ENCODE peak calls at places on chromosomes 5 and 9, in seven cellular contexts. One of them, this sample, is unnamed.

GRCh38 chr5:147403659-147404640 is 105.9 kb downstream of the DPYSL3 start:
- DNase-seq in dorsolateral prefrontal cortex: peak; percentile 57
- DNase-seq in mesothelial cell of epicardium: no peak
- DNase-seq in GM23338: no peak
- DNase-seq in fibroblast of mammary gland: peak; percentile 98
- DNase-seq in fibroblast of lung: peak; percentile 99
- DNase-seq in GM10248: peak; percentile 53
- DNase-seq in this sample: peak; percentile 31

GRCh38 chr9:13603916-13604315 is 324.4 kb upstream of the MPDZ start:
- DNase-seq in GM23338: no peak
- DNase-seq in fibroblast of mammary gland: no peak
- DNase-seq in fibroblast of lung: no peak
- DNase-seq in mesothelial cell of epicardium: no peak
- DNase-seq in GM10248: no peak
- DNase-seq in dorsolateral prefrontal cortex: no peak
- DNase-seq in this sample: no peak

GRCh38 chr5:161411156-161411555 is 135.4 kb downstream of the GABRB2 start:
- DNase-seq in fibroblast of lung: no peak
- DNase-seq in GM23338: no peak
- DNase-seq in dorsolateral prefrontal cortex: no peak
- DNase-seq in fibroblast of mammary gland: peak; percentile 10
- DNase-seq in GM10248: no peak
- DNase-seq in mesothelial cell of epicardium: no peak
- DNase-seq in this sample: no peak

GRCh38 chr9:99140685-99141314 is 35.9 kb downstream of the TGFBR1 start:
- DNase-seq in GM23338: peak; percentile 75
- DNase-seq in mesothelial cell of epicardium: no peak
- DNase-seq in GM10248: peak; percentile 50
- DNase-seq in dorsolateral prefrontal cortex: peak; percentile 21
- DNase-seq in fibroblast of mammary gland: peak; percentile 70
- DNase-seq in fibroblast of lung: peak; percentile 76
- DNase-seq in this sample: peak; percentile 52

GRCh38 chr9:129750010-129750409 is 2.8 kb downstream of the PTGES start:
- DNase-seq in dorsolateral prefrontal cortex: no peak
- DNase-seq in fibroblast of mammary gland: peak; percentile 84
- DNase-seq in mesothelial cell of epicardium: no peak
- DNase-seq in GM10248: no peak
- DNase-seq in GM23338: no peak
- DNase-seq in fibroblast of lung: no peak
- DNase-seq in this sample: no peak

GRCh38 chr9:122816163-122816867 is 12.1 kb downstream of the PDCL start:
- DNase-seq in GM10248: no peak
- DNase-seq in fibroblast of mammary gland: no peak
- DNase-seq in mesothelial cell of epicardium: no peak
- DNase-seq in fibroblast of lung: no peak
- DNase-seq in GM23338: no peak
- DNase-seq in dorsolateral prefrontal cortex: no peak
- DNase-seq in this sample: no peak

GRCh38 chr9:134566936-134567335 is 74.7 kb upstream of the COL5A1 start:
- DNase-seq in fibroblast of mammary gland: no peak
- DNase-seq in mesothelial cell of epicardium: no peak
- DNase-seq in fibroblast of lung: no peak
- DNase-seq in dorsolateral prefrontal cortex: no peak
- DNase-seq in GM23338: no peak
- DNase-seq in GM10248: no peak
- DNase-seq in this sample: no peak

GRCh38 chr5:140239939-140240700 is 62.8 kb downstream of the PFDN1 start:
- DNase-seq in fibroblast of lung: peak; percentile 65
- DNase-seq in fibroblast of mammary gland: peak; percentile 65
- DNase-seq in GM23338: peak; percentile 94
- DNase-seq in GM10248: peak; percentile 79
- DNase-seq in mesothelial cell of epicardium: peak; percentile 52
- DNase-seq in dorsolateral prefrontal cortex: peak; percentile 72
- DNase-seq in this sample: peak; percentile 67

GRCh38 chr5:99019812-99020697 is 91.2 kb upstream of the CHD1 start:
- DNase-seq in dorsolateral prefrontal cortex: no peak
- DNase-seq in GM23338: no peak
- DNase-seq in fibroblast of mammary gland: peak; percentile 97
- DNase-seq in GM10248: no peak
- DNase-seq in mesothelial cell of epicardium: no peak
- DNase-seq in fibroblast of lung: peak; percentile 88
- DNase-seq in this sample: no peak

GRCh38 chr5:160486573-160486972 is 64.9 kb downstream of the PTTG1 start:
- DNase-seq in mesothelial cell of epicardium: no peak
- DNase-seq in fibroblast of lung: no peak
- DNase-seq in GM10248: no peak
- DNase-seq in dorsolateral prefrontal cortex: no peak
- DNase-seq in GM23338: no peak
- DNase-seq in fibroblast of mammary gland: no peak
- DNase-seq in this sample: peak; percentile 23

GRCh38 chr5:83453937-83454336 is 17.6 kb upstream of the VCAN start:
- DNase-seq in mesothelial cell of epicardium: no peak
- DNase-seq in GM10248: no peak
- DNase-seq in GM23338: no peak
- DNase-seq in fibroblast of mammary gland: no peak
- DNase-seq in fibroblast of lung: no peak
- DNase-seq in dorsolateral prefrontal cortex: no peak
- DNase-seq in this sample: no peak

GRCh38 chr9:137804908-137805356 is 72.7 kb upstream of the CACNA1B start:
- DNase-seq in GM23338: no peak
- DNase-seq in fibroblast of mammary gland: peak; percentile 66
- DNase-seq in dorsolateral prefrontal cortex: no peak
- DNase-seq in mesothelial cell of epicardium: no peak
- DNase-seq in fibroblast of lung: peak; percentile 6
- DNase-seq in GM10248: no peak
- DNase-seq in this sample: no peak

GRCh38 chr9:109411818-109412352 is 86.2 kb downstream of the PTPN3 start:
- DNase-seq in GM10248: peak; percentile 61
- DNase-seq in dorsolateral prefrontal cortex: no peak
- DNase-seq in fibroblast of lung: peak; percentile 81
- DNase-seq in GM23338: peak; percentile 76
- DNase-seq in mesothelial cell of epicardium: no peak
- DNase-seq in fibroblast of mammary gland: peak; percentile 62
- DNase-seq in this sample: peak; percentile 44

GRCh38 chr9:110928604-110929003 is 109.7 kb downstream of the LPAR1 start:
- DNase-seq in fibroblast of lung: peak; percentile 66
- DNase-seq in fibroblast of mammary gland: peak; percentile 74
- DNase-seq in mesothelial cell of epicardium: no peak
- DNase-seq in GM23338: no peak
- DNase-seq in GM10248: no peak
- DNase-seq in dorsolateral prefrontal cortex: no peak
- DNase-seq in this sample: no peak

GRCh38 chr9:136311433-136312375 is 7.8 kb upstream of the CCDC187 start:
- DNase-seq in fibroblast of lung: no peak
- DNase-seq in mesothelial cell of epicardium: no peak
- DNase-seq in GM10248: no peak
- DNase-seq in fibroblast of mammary gland: no peak
- DNase-seq in dorsolateral prefrontal cortex: no peak
- DNase-seq in GM23338: no peak
- DNase-seq in this sample: no peak

GRCh38 chr5:4387295-4387694 is 752.8 kb upstream of the ADAMTS16 start:
- DNase-seq in dorsolateral prefrontal cortex: no peak
- DNase-seq in mesothelial cell of epicardium: no peak
- DNase-seq in fibroblast of mammary gland: peak; percentile 82
- DNase-seq in fibroblast of lung: no peak
- DNase-seq in GM10248: no peak
- DNase-seq in GM23338: no peak
- DNase-seq in this sample: no peak

GRCh38 chr5:54902817-54903473 is 82.4 kb downstream of the ESM1 start:
- DNase-seq in fibroblast of lung: peak; percentile 78
- DNase-seq in GM10248: peak; percentile 29
- DNase-seq in fibroblast of mammary gland: peak; percentile 74
- DNase-seq in dorsolateral prefrontal cortex: no peak
- DNase-seq in mesothelial cell of epicardium: no peak
- DNase-seq in GM23338: no peak
- DNase-seq in this sample: peak; percentile 40

GRCh38 chr9:68750179-68750685 is 45.2 kb downstream of the PIP5K1B start:
- DNase-seq in GM23338: no peak
- DNase-seq in mesothelial cell of epicardium: no peak
- DNase-seq in GM10248: no peak
- DNase-seq in dorsolateral prefrontal cortex: no peak
- DNase-seq in fibroblast of mammary gland: no peak
- DNase-seq in fibroblast of lung: no peak
- DNase-seq in this sample: no peak

GRCh38 chr5:34022131-34022705 is 14.4 kb upstream of the AMACR start:
- DNase-seq in GM23338: no peak
- DNase-seq in fibroblast of lung: peak; percentile 19
- DNase-seq in GM10248: peak; percentile 23
- DNase-seq in mesothelial cell of epicardium: no peak
- DNase-seq in fibroblast of mammary gland: peak; percentile 30
- DNase-seq in dorsolateral prefrontal cortex: no peak
- DNase-seq in this sample: no peak

GRCh38 chr9:93697352-93698139 is 121.2 kb downstream of the PHF2 start:
- DNase-seq in fibroblast of mammary gland: no peak
- DNase-seq in fibroblast of lung: no peak
- DNase-seq in GM10248: no peak
- DNase-seq in dorsolateral prefrontal cortex: no peak
- DNase-seq in mesothelial cell of epicardium: no peak
- DNase-seq in GM23338: no peak
- DNase-seq in this sample: no peak

DNA sequence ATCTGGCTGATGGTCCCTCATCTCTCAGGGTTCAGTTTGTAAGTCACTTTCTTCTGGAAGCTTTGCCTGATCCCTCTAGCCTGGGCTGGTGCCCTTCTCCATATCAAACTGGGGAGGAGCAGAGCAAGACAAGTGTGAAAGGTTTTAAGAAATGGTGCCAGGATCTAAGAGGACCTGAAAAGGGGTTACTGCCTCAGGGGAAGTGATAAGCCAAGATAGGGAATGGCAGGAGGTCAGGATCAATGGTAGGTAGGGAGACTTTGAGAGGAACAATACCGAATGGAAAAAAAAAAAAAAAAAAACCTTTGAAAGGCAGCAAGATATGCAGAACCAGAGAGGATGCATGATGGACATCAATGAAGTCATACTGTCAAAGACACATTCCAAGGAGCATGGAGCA is 67.5 kb upstream of the TLR4 start:
- DNase-seq in fibroblast of mammary gland: no peak
- DNase-seq in dorsolateral prefrontal cortex: no peak
- DNase-seq in fibroblast of lung: no peak
- DNase-seq in GM23338: no peak
- DNase-seq in GM10248: no peak
- DNase-seq in mesothelial cell of epicardium: no peak
- DNase-seq in this sample: no peak
- TF ChIP-seq CTCF in fibroblast of mammary gland: no peak
- TF ChIP-seq CTCF in dorsolateral prefrontal cortex: no peak
- TF ChIP-seq CTCF in fibroblast of lung: no peak
- TF ChIP-seq CTCF in GM23338: no peak
- TF ChIP-seq CTCF in GM10248: no peak
- TF ChIP-seq CTCF in mesothelial cell of epicardium: no peak
- TF ChIP-seq CTCF in this sample: no peak

GRCh38 chr5:129133553-129133952 is 39.0 kb downstream of the ISOC1 start:
- DNase-seq in fibroblast of lung: no peak
- DNase-seq in dorsolateral prefrontal cortex: no peak
- DNase-seq in mesothelial cell of epicardium: no peak
- DNase-seq in fibroblast of mammary gland: no peak
- DNase-seq in GM23338: no peak
- DNase-seq in GM10248: no peak
- DNase-seq in this sample: no peak

GRCh38 chr5:129137637-129138036 is 43.1 kb downstream of the ISOC1 start:
- DNase-seq in dorsolateral prefrontal cortex: no peak
- DNase-seq in GM10248: no peak
- DNase-seq in fibroblast of lung: no peak
- DNase-seq in fibroblast of mammary gland: no peak
- DNase-seq in mesothelial cell of epicardium: no peak
- DNase-seq in GM23338: no peak
- DNase-seq in this sample: no peak

DNA sequence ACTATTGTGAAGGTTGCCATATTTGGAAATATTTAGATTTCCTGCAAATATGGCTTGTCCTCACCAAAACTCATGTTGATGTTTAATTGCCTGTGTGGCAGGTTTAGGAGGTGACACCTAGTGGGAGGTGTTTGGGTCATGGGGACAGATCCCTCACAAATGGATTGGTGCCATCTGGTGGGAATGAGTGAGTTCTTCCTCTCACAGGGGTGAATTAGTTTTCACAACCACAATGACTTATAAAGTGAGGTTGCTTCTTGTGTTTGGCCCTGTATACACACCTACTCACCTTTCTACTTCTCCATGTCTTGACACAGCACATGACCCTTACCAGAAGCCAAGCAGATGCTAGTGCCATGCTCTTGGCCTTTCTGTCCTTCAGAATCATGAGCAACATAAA is 41.1 kb downstream of the ISOC1 start:
- DNase-seq in dorsolateral prefrontal cortex: no peak
- DNase-seq in GM10248: no peak
- DNase-seq in GM23338: peak; percentile 74
- DNase-seq in fibroblast of mammary gland: no peak
- DNase-seq in fibroblast of lung: no peak
- DNase-seq in mesothelial cell of epicardium: no peak
- DNase-seq in this sample: no peak
- TF ChIP-seq CTCF in dorsolateral prefrontal cortex: no peak
- TF ChIP-seq CTCF in GM10248: peak; percentile 28
- TF ChIP-seq CTCF in GM23338: peak; percentile 88
- TF ChIP-seq CTCF in fibroblast of mammary gland: no peak
- TF ChIP-seq CTCF in fibroblast of lung: no peak
- TF ChIP-seq CTCF in mesothelial cell of epicardium: no peak
- TF ChIP-seq CTCF in this sample: no peak

DNA sequence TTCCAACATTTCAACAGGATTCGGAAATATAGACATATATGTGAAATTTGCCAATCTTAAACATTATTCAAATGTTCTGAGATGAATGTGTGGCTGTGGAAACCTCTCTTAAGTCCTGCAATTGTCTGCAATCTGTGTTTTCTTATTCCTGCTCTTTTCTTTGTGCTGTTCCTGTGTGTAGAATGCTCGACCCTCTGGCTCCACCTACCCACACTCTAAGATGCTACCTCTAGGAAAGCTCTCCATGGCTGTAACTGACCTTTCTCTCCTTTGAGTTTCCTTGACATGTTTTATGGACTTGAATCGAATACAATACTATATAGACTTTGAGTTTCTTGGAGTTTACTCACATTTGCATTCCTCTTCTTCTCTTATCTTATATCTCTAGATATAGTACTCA is 120.6 kb upstream of the ASTN2 start:
- DNase-seq in GM23338: peak; percentile 57
- DNase-seq in GM10248: no peak
- DNase-seq in dorsolateral prefrontal cortex: no peak
- DNase-seq in fibroblast of mammary gland: no peak
- DNase-seq in mesothelial cell of epicardium: no peak
- DNase-seq in fibroblast of lung: no peak
- DNase-seq in this sample: no peak
- TF ChIP-seq CTCF in GM23338: peak; percentile 56
- TF ChIP-seq CTCF in GM10248: no peak
- TF ChIP-seq CTCF in dorsolateral prefrontal cortex: peak; percentile 33
- TF ChIP-seq CTCF in fibroblast of mammary gland: no peak
- TF ChIP-seq CTCF in mesothelial cell of epicardium: no peak
- TF ChIP-seq CTCF in fibroblast of lung: no peak
- TF ChIP-seq CTCF in this sample: no peak

DNA sequence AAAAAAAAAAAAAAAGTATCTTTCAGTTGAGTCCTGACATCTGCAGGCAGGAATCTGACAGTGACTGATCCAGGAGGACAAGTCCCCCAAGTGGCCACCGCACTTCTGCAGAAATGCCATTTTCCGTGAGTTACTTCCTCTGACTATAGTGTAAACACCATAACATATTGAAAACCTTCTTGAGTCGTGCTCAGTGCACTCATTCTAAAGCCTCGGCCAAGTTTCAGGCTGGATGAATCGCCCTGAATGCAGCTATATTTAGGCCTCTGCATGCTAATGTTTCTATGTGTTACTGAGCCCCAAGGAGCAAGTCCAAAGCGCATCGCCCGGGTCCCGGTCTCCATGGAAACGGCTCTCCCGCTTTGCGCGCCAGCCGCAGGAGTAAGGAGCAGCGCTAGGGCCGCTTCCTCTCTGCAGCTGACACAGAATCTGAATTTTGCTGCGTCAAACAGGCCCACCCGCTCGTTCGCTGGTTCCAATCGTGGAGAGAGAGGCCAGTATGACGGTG is 335.4 kb downstream of the MSX2 start:
- DNase-seq in dorsolateral prefrontal cortex: peak; percentile 84
- DNase-seq in fibroblast of lung: peak; percentile 61
- DNase-seq in GM10248: peak; percentile 18
- DNase-seq in GM23338: peak; percentile 92
- DNase-seq in fibroblast of mammary gland: no peak
- DNase-seq in mesothelial cell of epicardium: peak; percentile 29
- DNase-seq in this sample: peak; percentile 6
- TF ChIP-seq CTCF in dorsolateral prefrontal cortex: peak; percentile 19
- TF ChIP-seq CTCF in fibroblast of lung: no peak
- TF ChIP-seq CTCF in GM10248: no peak
- TF ChIP-seq CTCF in GM23338: peak; percentile 53
- TF ChIP-seq CTCF in fibroblast of mammary gland: no peak
- TF ChIP-seq CTCF in mesothelial cell of epicardium: no peak
- TF ChIP-seq CTCF in this sample: no peak

This sample was measured in GM20000.